ENCODE peak calls at places on chromosome 5, in eight cellular contexts. One of them, this sample, is unnamed.

GRCh38 chr5:2748180-2748840 is 3.2 kb downstream of the IRX2 start:
- DNase-seq in IMR-90: no peak
- DNase-seq in head of caudate nucleus: no peak
- DNase-seq in GM13977: no peak
- DNase-seq in AG04449: no peak
- DNase-seq in uterus: no peak
- DNase-seq in stimulated activated CD4-positive, alpha-beta T cell treated with anti-CD3 and anti-CD28 coated beads, TNF-alpha, amount 100 ng/mL, for 4 hours: no peak
- DNase-seq in prostate gland: no peak
- DNase-seq in this sample: no peak

GRCh38 chr5:72178910-72179815 is 71.9 kb downstream of the MAP1B start:
- DNase-seq in IMR-90: peak
- DNase-seq in head of caudate nucleus: peak
- DNase-seq in GM13977: no peak
- DNase-seq in AG04449: peak
- DNase-seq in uterus: peak
- DNase-seq in stimulated activated CD4-positive, alpha-beta T cell treated with anti-CD3 and anti-CD28 coated beads, TNF-alpha, amount 100 ng/mL, for 4 hours: no peak
- DNase-seq in prostate gland: peak
- DNase-seq in this sample: no peak

GRCh38 chr5:168288349-168289245 is 2.8 kb upstream of the WWC1 start:
- DNase-seq in IMR-90: no peak
- DNase-seq in head of caudate nucleus: no peak
- DNase-seq in GM13977: no peak
- DNase-seq in AG04449: no peak
- DNase-seq in uterus: no peak
- DNase-seq in stimulated activated CD4-positive, alpha-beta T cell treated with anti-CD3 and anti-CD28 coated beads, TNF-alpha, amount 100 ng/mL, for 4 hours: no peak
- DNase-seq in prostate gland: peak
- DNase-seq in this sample: no peak

GRCh38 chr5:123719004-123719403 is 207.0 kb downstream of the CSNK1G3 start:
- DNase-seq in IMR-90: peak
- DNase-seq in head of caudate nucleus: no peak
- DNase-seq in GM13977: no peak
- DNase-seq in AG04449: no peak
- DNase-seq in uterus: no peak
- DNase-seq in stimulated activated CD4-positive, alpha-beta T cell treated with anti-CD3 and anti-CD28 coated beads, TNF-alpha, amount 100 ng/mL, for 4 hours: no peak
- DNase-seq in prostate gland: no peak
- DNase-seq in this sample: no peak

GRCh38 chr5:113347572-113347971 is 87.2 kb downstream of the TSSK1B start:
- DNase-seq in IMR-90: no peak
- DNase-seq in head of caudate nucleus: no peak
- DNase-seq in GM13977: no peak
- DNase-seq in AG04449: no peak
- DNase-seq in uterus: no peak
- DNase-seq in stimulated activated CD4-positive, alpha-beta T cell treated with anti-CD3 and anti-CD28 coated beads, TNF-alpha, amount 100 ng/mL, for 4 hours: no peak
- DNase-seq in prostate gland: no peak
- DNase-seq in this sample: no peak

GRCh38 chr5:141782991-141783598 is 95.1 kb downstream of the PCDH1 start:
- DNase-seq in IMR-90: no peak
- DNase-seq in head of caudate nucleus: no peak
- DNase-seq in GM13977: no peak
- DNase-seq in AG04449: no peak
- DNase-seq in uterus: no peak
- DNase-seq in stimulated activated CD4-positive, alpha-beta T cell treated with anti-CD3 and anti-CD28 coated beads, TNF-alpha, amount 100 ng/mL, for 4 hours: no peak
- DNase-seq in prostate gland: no peak
- DNase-seq in this sample: no peak

GRCh38 chr5:151093476-151093889 is 12.6 kb upstream of the TNIP1 start:
- DNase-seq in IMR-90: peak
- DNase-seq in head of caudate nucleus: no peak
- DNase-seq in GM13977: no peak
- DNase-seq in AG04449: peak
- DNase-seq in uterus: no peak
- DNase-seq in stimulated activated CD4-positive, alpha-beta T cell treated with anti-CD3 and anti-CD28 coated beads, TNF-alpha, amount 100 ng/mL, for 4 hours: no peak
- DNase-seq in prostate gland: no peak
- DNase-seq in this sample: no peak

GRCh38 chr5:9380108-9380507 is 165.8 kb downstream of the SEMA5A start:
- DNase-seq in IMR-90: peak
- DNase-seq in head of caudate nucleus: no peak
- DNase-seq in GM13977: no peak
- DNase-seq in AG04449: no peak
- DNase-seq in uterus: no peak
- DNase-seq in stimulated activated CD4-positive, alpha-beta T cell treated with anti-CD3 and anti-CD28 coated beads, TNF-alpha, amount 100 ng/mL, for 4 hours: no peak
- DNase-seq in prostate gland: no peak
- DNase-seq in this sample: no peak

GRCh38 chr5:135208555-135209494 is 174.8 kb upstream of the PITX1 start:
- DNase-seq in IMR-90: peak
- DNase-seq in head of caudate nucleus: no peak
- DNase-seq in GM13977: no peak
- DNase-seq in AG04449: peak
- DNase-seq in uterus: peak
- DNase-seq in stimulated activated CD4-positive, alpha-beta T cell treated with anti-CD3 and anti-CD28 coated beads, TNF-alpha, amount 100 ng/mL, for 4 hours: no peak
- DNase-seq in prostate gland: no peak
- DNase-seq in this sample: no peak

GRCh38 chr5:136420168-136420916 is 55.0 kb upstream of the TRPC7 start:
- DNase-seq in IMR-90: no peak
- DNase-seq in head of caudate nucleus: no peak
- DNase-seq in GM13977: no peak
- DNase-seq in AG04449: no peak
- DNase-seq in uterus: no peak
- DNase-seq in stimulated activated CD4-positive, alpha-beta T cell treated with anti-CD3 and anti-CD28 coated beads, TNF-alpha, amount 100 ng/mL, for 4 hours: no peak
- DNase-seq in prostate gland: no peak
- DNase-seq in this sample: no peak

GRCh38 chr5:149485655-149486615 is 65.3 kb downstream of the CSNK1A1 start:
- DNase-seq in IMR-90: peak
- DNase-seq in head of caudate nucleus: no peak
- DNase-seq in GM13977: no peak
- DNase-seq in AG04449: peak
- DNase-seq in uterus: peak
- DNase-seq in stimulated activated CD4-positive, alpha-beta T cell treated with anti-CD3 and anti-CD28 coated beads, TNF-alpha, amount 100 ng/mL, for 4 hours: no peak
- DNase-seq in prostate gland: peak
- DNase-seq in this sample: no peak

GRCh38 chr5:111863801-111864200 is 106.8 kb upstream of the NREP start:
- DNase-seq in IMR-90: peak
- DNase-seq in head of caudate nucleus: no peak
- DNase-seq in GM13977: no peak
- DNase-seq in AG04449: no peak
- DNase-seq in uterus: no peak
- DNase-seq in stimulated activated CD4-positive, alpha-beta T cell treated with anti-CD3 and anti-CD28 coated beads, TNF-alpha, amount 100 ng/mL, for 4 hours: no peak
- DNase-seq in prostate gland: no peak
- DNase-seq in this sample: no peak

GRCh38 chr5:104355350-104355749 is 792.8 kb upstream of the NUDT12 start:
- DNase-seq in IMR-90: no peak
- DNase-seq in head of caudate nucleus: no peak
- DNase-seq in GM13977: no peak
- DNase-seq in AG04449: no peak
- DNase-seq in uterus: no peak
- DNase-seq in stimulated activated CD4-positive, alpha-beta T cell treated with anti-CD3 and anti-CD28 coated beads, TNF-alpha, amount 100 ng/mL, for 4 hours: no peak
- DNase-seq in prostate gland: no peak
- DNase-seq in this sample: no peak

GRCh38 chr5:134547579-134547978 is 22.1 kb downstream of the JADE2 start:
- DNase-seq in IMR-90: peak
- DNase-seq in head of caudate nucleus: no peak
- DNase-seq in GM13977: no peak
- DNase-seq in AG04449: no peak
- DNase-seq in uterus: peak
- DNase-seq in stimulated activated CD4-positive, alpha-beta T cell treated with anti-CD3 and anti-CD28 coated beads, TNF-alpha, amount 100 ng/mL, for 4 hours: no peak
- DNase-seq in prostate gland: peak
- DNase-seq in this sample: no peak

GRCh38 chr5:139402561-139403158 is 1.2 kb downstream of the SPATA24 start:
- DNase-seq in IMR-90: no peak
- DNase-seq in head of caudate nucleus: no peak
- DNase-seq in GM13977: no peak
- DNase-seq in AG04449: no peak
- DNase-seq in uterus: no peak
- DNase-seq in stimulated activated CD4-positive, alpha-beta T cell treated with anti-CD3 and anti-CD28 coated beads, TNF-alpha, amount 100 ng/mL, for 4 hours: no peak
- DNase-seq in prostate gland: no peak
- DNase-seq in this sample: no peak

GRCh38 chr5:170159101-170159698 is 53.5 kb downstream of the FOXI1 start:
- DNase-seq in IMR-90: peak
- DNase-seq in head of caudate nucleus: no peak
- DNase-seq in GM13977: no peak
- DNase-seq in AG04449: peak
- DNase-seq in uterus: no peak
- DNase-seq in stimulated activated CD4-positive, alpha-beta T cell treated with anti-CD3 and anti-CD28 coated beads, TNF-alpha, amount 100 ng/mL, for 4 hours: no peak
- DNase-seq in prostate gland: no peak
- DNase-seq in this sample: no peak